ENCODE peak calls at places on chromosomes 5 and 9, in four cellular contexts. One of them, this sample, is unnamed.

GRCh38 chr5:34762321-34762871 is 76.6 kb upstream of the TTC23L start:
- DNase-seq in HepG2: no peak
- DNase-seq in WTC11: no peak
- DNase-seq in K562: no peak
- DNase-seq in this sample: no peak

GRCh38 chr9:87324613-87325194 is 173.0 kb upstream of the DAPK1 start:
- DNase-seq in HepG2: peak
- DNase-seq in K562: peak
- DNase-seq in WTC11: no peak
- DNase-seq in this sample: peak

GRCh38 chr5:95111141-95111540 is 173.8 kb downstream of the MCTP1 start:
- DNase-seq in WTC11: no peak
- DNase-seq in HepG2: no peak
- DNase-seq in K562: no peak
- DNase-seq in this sample: no peak

GRCh38 chr5:14156611-14157493 is 13.7 kb downstream of the TRIO start:
- DNase-seq in WTC11: no peak
- DNase-seq in HepG2: peak
- DNase-seq in K562: no peak
- DNase-seq in this sample: peak

GRCh38 chr5:142439208-142439607 is 114.4 kb upstream of the SPRY4 start:
- DNase-seq in HepG2: no peak
- DNase-seq in WTC11: no peak
- DNase-seq in K562: no peak
- DNase-seq in this sample: no peak

GRCh38 chr5:151923865-151924264 is 786 bp downstream of the GLRA1 start:
- DNase-seq in HepG2: no peak
- DNase-seq in K562: peak
- DNase-seq in WTC11: peak
- DNase-seq in this sample: peak

GRCh38 chr9:104808030-104808614 is 44.2 kb downstream of the NIPSNAP3B start:
- DNase-seq in K562: no peak
- DNase-seq in HepG2: no peak
- DNase-seq in WTC11: peak
- DNase-seq in this sample: no peak

GRCh38 chr9:19336166-19336565 is 43.9 kb downstream of the RPS6 start:
- DNase-seq in WTC11: no peak
- DNase-seq in K562: no peak
- DNase-seq in HepG2: no peak
- DNase-seq in this sample: no peak

GRCh38 chr9:5073701-5074100 is 88.6 kb downstream of the JAK2 start:
- DNase-seq in WTC11: no peak
- DNase-seq in HepG2: no peak
- DNase-seq in K562: no peak
- DNase-seq in this sample: no peak

GRCh38 chr5:81786509-81786908 is 35.6 kb upstream of the SSBP2 start:
- DNase-seq in HepG2: no peak
- DNase-seq in K562: no peak
- DNase-seq in WTC11: no peak
- DNase-seq in this sample: no peak

GRCh38 chr5:60024104-60024503 is 130.6 kb upstream of the PDE4D start:
- DNase-seq in WTC11: no peak
- DNase-seq in HepG2: no peak
- DNase-seq in K562: no peak
- DNase-seq in this sample: no peak

GRCh38 chr9:95007470-95007869 is 281.0 kb downstream of the AOPEP start:
- DNase-seq in K562: no peak
- DNase-seq in WTC11: no peak
- DNase-seq in HepG2: no peak
- DNase-seq in this sample: no peak

GRCh38 chr9:127061411-127061810 is 61.0 kb downstream of the ANGPTL2 start:
- DNase-seq in HepG2: no peak
- DNase-seq in K562: no peak
- DNase-seq in WTC11: no peak
- DNase-seq in this sample: no peak

GRCh38 chr9:126499005-126499910 is 114.5 kb upstream of the LMX1B start:
- DNase-seq in WTC11: peak
- DNase-seq in K562: peak
- DNase-seq in HepG2: peak
- DNase-seq in this sample: peak

GRCh38 chr5:923473-923873 is 30.8 kb downstream of the TRIP13 start:
- DNase-seq in WTC11: peak
- DNase-seq in HepG2: peak
- DNase-seq in K562: peak
- DNase-seq in this sample: peak

GRCh38 chr5:149604321-149604720 is 23.0 kb downstream of the ARHGEF37 start:
- DNase-seq in HepG2: no peak
- DNase-seq in WTC11: no peak
- DNase-seq in K562: no peak
- DNase-seq in this sample: no peak

GRCh38 chr9:61665330-61665751 is 475.5 kb downstream of the SPATA31A7 start:
- DNase-seq in HepG2: no peak
- DNase-seq in WTC11: no peak
- DNase-seq in K562: no peak
- DNase-seq in this sample: no peak

GRCh38 chr9:137589441-137590122 is 730 bp downstream of the ZMYND19 start:
- DNase-seq in HepG2: no peak
- DNase-seq in WTC11: no peak
- DNase-seq in K562: no peak
- DNase-seq in this sample: no peak

GRCh38 chr9:35257986-35258664 is 96.3 kb downstream of the UNC13B start:
- DNase-seq in WTC11: no peak
- DNase-seq in HepG2: peak
- DNase-seq in K562: no peak
- DNase-seq in this sample: no peak

GRCh38 chr5:136087961-136088871 is 44.4 kb upstream of the SMAD5 start:
- DNase-seq in HepG2: no peak
- DNase-seq in WTC11: no peak
- DNase-seq in K562: peak
- DNase-seq in this sample: no peak

GRCh38 chr9:115650768-115651167 is 502.8 kb upstream of the PAPPA start:
- DNase-seq in WTC11: no peak
- DNase-seq in K562: no peak
- DNase-seq in HepG2: no peak
- DNase-seq in this sample: no peak

GRCh38 chr9:79637180-79637925 is 65.6 kb downstream of the TLE4 start:
- DNase-seq in HepG2: no peak
- DNase-seq in WTC11: no peak
- DNase-seq in K562: no peak
- DNase-seq in this sample: no peak

GRCh38 chr9:71748280-71748743 is 20.0 kb downstream of the CEMIP2 start:
- DNase-seq in HepG2: no peak
- DNase-seq in WTC11: no peak
- DNase-seq in K562: no peak
- DNase-seq in this sample: no peak

GRCh38 chr5:72125271-72125670 is 18.0 kb downstream of the MAP1B start:
- DNase-seq in WTC11: no peak
- DNase-seq in HepG2: no peak
- DNase-seq in K562: no peak
- DNase-seq in this sample: no peak

GRCh38 chr5:168132186-168132585 is 159.3 kb upstream of the WWC1 start:
- DNase-seq in K562: no peak
- DNase-seq in WTC11: no peak
- DNase-seq in HepG2: no peak
- DNase-seq in this sample: no peak

GRCh38 chr5:75566710-75567309 is 44.4 kb upstream of the ANKDD1B start:
- DNase-seq in WTC11: no peak
- DNase-seq in K562: peak
- DNase-seq in HepG2: peak
- DNase-seq in this sample: peak

GRCh38 chr9:77912895-77913693 is 118.5 kb downstream of the GNAQ start:
- DNase-seq in WTC11: no peak
- DNase-seq in HepG2: no peak
- DNase-seq in K562: no peak
- DNase-seq in this sample: no peak

GRCh38 chr9:129481824-129482511 is 138.9 kb downstream of the C9orf50 start:
- DNase-seq in HepG2: no peak
- DNase-seq in K562: peak
- DNase-seq in WTC11: no peak
- DNase-seq in this sample: no peak

GRCh38 chr5:91851670-91852069 is 468.6 kb upstream of the ARRDC3 start:
- DNase-seq in HepG2: no peak
- DNase-seq in WTC11: no peak
- DNase-seq in K562: no peak
- DNase-seq in this sample: no peak

GRCh38 chr9:26326473-26327044 is 566.0 kb downstream of the CAAP1 start:
- DNase-seq in HepG2: peak
- DNase-seq in WTC11: peak
- DNase-seq in K562: no peak
- DNase-seq in this sample: peak

GRCh38 chr5:105508519-105508918 is 1945.9 kb upstream of the NUDT12 start:
- DNase-seq in HepG2: no peak
- DNase-seq in K562: no peak
- DNase-seq in WTC11: no peak
- DNase-seq in this sample: no peak

GRCh38 chr9:94639045-94639995 is at the start of gene FBP1:
- DNase-seq in K562: no peak
- DNase-seq in HepG2: no peak
- DNase-seq in WTC11: peak
- DNase-seq in this sample: no peak

GRCh38 chr9:91736311-91736710 is 213.7 kb downstream of the ROR2 start:
- DNase-seq in WTC11: no peak
- DNase-seq in HepG2: no peak
- DNase-seq in K562: no peak
- DNase-seq in this sample: no peak

GRCh38 chr9:131111854-131112311 is 13.5 kb upstream of the NUP214 start:
- DNase-seq in WTC11: no peak
- DNase-seq in K562: peak
- DNase-seq in HepG2: peak
- DNase-seq in this sample: no peak

GRCh38 chr5:81006955-81007636 is 46.9 kb downstream of the RASGRF2 start:
- DNase-seq in WTC11: no peak
- DNase-seq in HepG2: no peak
- DNase-seq in K562: no peak
- DNase-seq in this sample: no peak

GRCh38 chr9:72895122-72895521 is 57.7 kb downstream of the ALDH1A1 start:
- DNase-seq in WTC11: no peak
- DNase-seq in HepG2: no peak
- DNase-seq in K562: no peak
- DNase-seq in this sample: no peak

GRCh38 chr9:137369911-137370630 is 52.9 kb downstream of the EXD3 start:
- DNase-seq in HepG2: no peak
- DNase-seq in K562: no peak
- DNase-seq in WTC11: peak
- DNase-seq in this sample: no peak

GRCh38 chr9:38488156-38488698 is 64.0 kb upstream of the IGFBPL1 start:
- DNase-seq in HepG2: no peak
- DNase-seq in WTC11: no peak
- DNase-seq in K562: no peak
- DNase-seq in this sample: no peak

GRCh38 chr9:38482918-38483592 is 58.8 kb upstream of the IGFBPL1 start:
- DNase-seq in K562: no peak
- DNase-seq in HepG2: no peak
- DNase-seq in WTC11: no peak
- DNase-seq in this sample: no peak

GRCh38 chr9:38486837-38487236 is 62.6 kb upstream of the IGFBPL1 start:
- DNase-seq in K562: no peak
- DNase-seq in WTC11: peak
- DNase-seq in HepG2: no peak
- DNase-seq in this sample: no peak

GRCh38 chr9:38486056-38486455 is 61.8 kb upstream of the IGFBPL1 start:
- DNase-seq in K562: no peak
- DNase-seq in HepG2: no peak
- DNase-seq in WTC11: no peak
- DNase-seq in this sample: no peak

GRCh38 chr9:38484076-38484637 is 59.9 kb upstream of the IGFBPL1 start:
- DNase-seq in HepG2: no peak
- DNase-seq in WTC11: no peak
- DNase-seq in K562: no peak
- DNase-seq in this sample: no peak
- TF ChIP-seq USF2 in HepG2: no peak
- TF ChIP-seq USF2 in WTC11: no peak
- TF ChIP-seq USF2 in K562: no peak
- TF ChIP-seq USF2 in this sample: no peak

DNA sequence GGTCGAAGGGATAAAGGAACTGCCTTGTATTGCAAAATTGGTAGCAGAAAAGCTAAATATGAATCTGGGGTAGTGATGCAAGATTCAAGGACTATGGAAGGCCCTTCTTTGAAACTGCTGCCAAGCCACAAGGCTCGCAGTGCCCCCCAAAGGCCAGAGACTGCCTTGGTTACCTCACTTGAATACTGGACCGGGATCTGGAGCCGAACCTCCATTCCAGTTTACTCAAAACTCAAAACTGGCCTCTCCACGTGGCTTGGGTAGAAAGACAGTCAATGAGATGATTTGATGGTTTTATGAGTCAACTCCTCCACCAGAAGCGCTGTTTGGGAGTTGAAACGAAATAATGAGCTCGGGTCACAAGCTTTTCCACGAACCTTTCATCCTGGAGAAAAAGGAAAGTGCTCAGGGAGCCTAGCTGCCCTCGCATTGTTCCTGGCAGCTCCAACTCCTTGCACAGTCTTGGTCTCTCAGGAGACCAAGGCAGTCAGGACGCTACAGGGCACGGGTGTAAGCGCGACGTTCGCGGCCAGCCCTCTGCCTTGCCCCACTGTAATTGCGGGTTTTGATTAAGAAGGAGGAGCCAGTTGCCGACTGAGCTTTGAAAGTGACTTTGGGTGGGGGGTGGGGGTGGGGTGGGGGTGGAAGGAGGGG is 2.8 kb downstream of the ST8SIA4 start:
- DNase-seq in HepG2: no peak
- DNase-seq in K562: no peak
- DNase-seq in WTC11: peak
- DNase-seq in this sample: no peak
- TF ChIP-seq HMGXB4 in HepG2: no peak
- TF ChIP-seq HMGXB4 in K562: no peak
- TF ChIP-seq HMGXB4 in WTC11: no peak
- TF ChIP-seq HMGXB4 in this sample: no peak

GRCh38 chr5:176530406-176530982 is 6.7 kb downstream of the RNF44 start:
- DNase-seq in HepG2: no peak
- DNase-seq in K562: no peak
- DNase-seq in WTC11: no peak
- DNase-seq in this sample: no peak
- TF ChIP-seq USF2 in HepG2: no peak
- TF ChIP-seq USF2 in K562: no peak
- TF ChIP-seq USF2 in WTC11: no peak
- TF ChIP-seq USF2 in this sample: no peak

GRCh38 chr9:14846871-14847311 is 63.3 kb downstream of the FREM1 start:
- DNase-seq in WTC11: peak
- DNase-seq in HepG2: peak
- DNase-seq in K562: peak
- DNase-seq in this sample: peak
- TF ChIP-seq HMGXB4 in WTC11: no peak
- TF ChIP-seq HMGXB4 in HepG2: no peak
- TF ChIP-seq HMGXB4 in K562: no peak
- TF ChIP-seq HMGXB4 in this sample: no peak

GRCh38 chr5:128537306-128537998 is 593 bp downstream of the FBN2 start:
- DNase-seq in HepG2: no peak
- DNase-seq in K562: no peak
- DNase-seq in WTC11: peak
- DNase-seq in this sample: peak
- TF ChIP-seq USF2 in HepG2: no peak
- TF ChIP-seq USF2 in K562: no peak
- TF ChIP-seq USF2 in WTC11: no peak
- TF ChIP-seq USF2 in this sample: no peak